ENCODE peak calls at places on chromosomes 3 and 15, in four cellular contexts. One of them, this sample, is unnamed. For H3K4me1, the result is how much of the 10 kb centered on the place peaks cover.

GRCh38 chr3:195065864-195066185 is 205.1 kb downstream of the XXYLT1 start:
- DNase-seq in uterus: no peak
- DNase-seq in GM23248: no peak
- DNase-seq in prostate gland: no peak
- DNase-seq in this sample: no peak

GRCh38 chr3:185750015-185750414 is 74.8 kb downstream of the IGF2BP2 start:
- DNase-seq in prostate gland: no peak
- DNase-seq in GM23248: no peak
- DNase-seq in uterus: no peak
- DNase-seq in this sample: no peak

GRCh38 chr15:53625962-53626845 is 133.3 kb downstream of the WDR72 start:
- DNase-seq in prostate gland: no peak
- DNase-seq in GM23248: no peak
- DNase-seq in uterus: no peak
- DNase-seq in this sample: no peak

GRCh38 chr3:184366619-184367321 is 5.3 kb downstream of the POLR2H start:
- DNase-seq in GM23248: peak
- DNase-seq in prostate gland: no peak
- DNase-seq in uterus: no peak
- DNase-seq in this sample: no peak

GRCh38 chr3:53269888-53270880 is 14.4 kb upstream of the TKT start:
- DNase-seq in prostate gland: peak
- DNase-seq in GM23248: peak
- DNase-seq in uterus: peak
- DNase-seq in this sample: peak

GRCh38 chr15:41794081-41794480 is 19.8 kb downstream of the MAPKBP1 start:
- DNase-seq in GM23248: peak
- DNase-seq in prostate gland: no peak
- DNase-seq in uterus: no peak
- DNase-seq in this sample: no peak

GRCh38 chr3:150544726-150545125 is 1.6 kb downstream of the SERP1 start:
- DNase-seq in GM23248: peak
- DNase-seq in uterus: no peak
- DNase-seq in prostate gland: no peak
- DNase-seq in this sample: no peak

GRCh38 chr3:100042577-100042981 is 71.7 kb downstream of the FILIP1L start:
- DNase-seq in uterus: no peak
- DNase-seq in prostate gland: no peak
- DNase-seq in GM23248: peak
- DNase-seq in this sample: no peak

GRCh38 chr3:72347819-72348319 is 500.4 kb downstream of the SHQ1 start:
- DNase-seq in GM23248: peak
- DNase-seq in prostate gland: peak
- DNase-seq in uterus: peak
- DNase-seq in this sample: peak

GRCh38 chr3:115363071-115363470 is 216.0 kb upstream of the ZBTB20 start:
- DNase-seq in prostate gland: no peak
- DNase-seq in uterus: no peak
- DNase-seq in GM23248: peak
- DNase-seq in this sample: no peak

GRCh38 chr3:156181509-156181908 is 61.1 kb downstream of the KCNAB1 start:
- DNase-seq in prostate gland: no peak
- DNase-seq in GM23248: peak
- DNase-seq in uterus: no peak
- DNase-seq in this sample: no peak

GRCh38 chr3:189340680-189341460 is 169.1 kb downstream of the TPRG1 start:
- DNase-seq in GM23248: no peak
- DNase-seq in uterus: no peak
- DNase-seq in prostate gland: no peak
- DNase-seq in this sample: no peak

GRCh38 chr3:178320481-178321352 is 215.5 kb upstream of the KCNMB2 start:
- DNase-seq in uterus: no peak
- DNase-seq in GM23248: peak
- DNase-seq in prostate gland: no peak
- DNase-seq in this sample: peak

GRCh38 chr15:78216276-78217229 is 17.8 kb downstream of the ACSBG1 start:
- DNase-seq in GM23248: peak
- DNase-seq in uterus: no peak
- DNase-seq in prostate gland: peak
- DNase-seq in this sample: peak

GRCh38 chr3:37941608-37942540 is 48.7 kb upstream of the VILL start:
- DNase-seq in uterus: no peak
- DNase-seq in GM23248: no peak
- DNase-seq in prostate gland: no peak
- DNase-seq in this sample: no peak

GRCh38 chr3:132006605-132007204 is 28.1 kb downstream of the CPNE4 start:
- DNase-seq in prostate gland: no peak
- DNase-seq in GM23248: peak
- DNase-seq in uterus: no peak
- DNase-seq in this sample: no peak

GRCh38 chr3:155604126-155604525 is 140.7 kb downstream of the PLCH1 start:
- DNase-seq in GM23248: peak
- DNase-seq in prostate gland: no peak
- DNase-seq in uterus: no peak
- DNase-seq in this sample: no peak

GRCh38 chr3:104598848-104599501 is 767.7 kb upstream of the ALCAM start:
- DNase-seq in GM23248: no peak
- DNase-seq in uterus: no peak
- DNase-seq in prostate gland: peak
- DNase-seq in this sample: no peak

GRCh38 chr3:21226086-21226485 is 524.9 kb downstream of the ZNF385D start:
- DNase-seq in GM23248: no peak
- DNase-seq in prostate gland: no peak
- DNase-seq in uterus: no peak
- DNase-seq in this sample: no peak

GRCh38 chr3:105431171-105431570 is 64.5 kb downstream of the ALCAM start:
- DNase-seq in prostate gland: no peak
- DNase-seq in uterus: no peak
- DNase-seq in GM23248: peak
- DNase-seq in this sample: no peak

GRCh38 chr3:51686512-51687215 is 15.6 kb downstream of the TEX264 start:
- DNase-seq in uterus: no peak
- DNase-seq in GM23248: peak
- DNase-seq in prostate gland: no peak
- DNase-seq in this sample: no peak

GRCh38 chr15:81752149-81752942 is 293.5 kb downstream of the MEX3B start:
- DNase-seq in prostate gland: peak
- DNase-seq in GM23248: peak
- DNase-seq in uterus: peak
- DNase-seq in this sample: peak

GRCh38 chr3:48016336-48016973 is at the start of gene MAP4:
- DNase-seq in uterus: no peak
- DNase-seq in prostate gland: no peak
- DNase-seq in GM23248: peak
- DNase-seq in this sample: no peak

GRCh38 chr3:74646094-74646493 is 31.6 kb upstream of the CNTN3 start:
- DNase-seq in GM23248: no peak
- DNase-seq in prostate gland: no peak
- DNase-seq in uterus: no peak
- DNase-seq in this sample: no peak

GRCh38 chr3:12284591-12284990 is 4.3 kb upstream of the PPARG start:
- DNase-seq in prostate gland: no peak
- DNase-seq in GM23248: no peak
- DNase-seq in uterus: no peak
- DNase-seq in this sample: no peak

GRCh38 chr15:67127925-67128324 is 62.5 kb downstream of the SMAD3 start:
- DNase-seq in GM23248: peak
- DNase-seq in prostate gland: no peak
- DNase-seq in uterus: peak
- DNase-seq in this sample: no peak

GRCh38 chr15:66714543-66714981 is 12.5 kb downstream of the SMAD6 start:
- DNase-seq in GM23248: peak
- DNase-seq in prostate gland: no peak
- DNase-seq in uterus: no peak
- DNase-seq in this sample: no peak

DNA sequence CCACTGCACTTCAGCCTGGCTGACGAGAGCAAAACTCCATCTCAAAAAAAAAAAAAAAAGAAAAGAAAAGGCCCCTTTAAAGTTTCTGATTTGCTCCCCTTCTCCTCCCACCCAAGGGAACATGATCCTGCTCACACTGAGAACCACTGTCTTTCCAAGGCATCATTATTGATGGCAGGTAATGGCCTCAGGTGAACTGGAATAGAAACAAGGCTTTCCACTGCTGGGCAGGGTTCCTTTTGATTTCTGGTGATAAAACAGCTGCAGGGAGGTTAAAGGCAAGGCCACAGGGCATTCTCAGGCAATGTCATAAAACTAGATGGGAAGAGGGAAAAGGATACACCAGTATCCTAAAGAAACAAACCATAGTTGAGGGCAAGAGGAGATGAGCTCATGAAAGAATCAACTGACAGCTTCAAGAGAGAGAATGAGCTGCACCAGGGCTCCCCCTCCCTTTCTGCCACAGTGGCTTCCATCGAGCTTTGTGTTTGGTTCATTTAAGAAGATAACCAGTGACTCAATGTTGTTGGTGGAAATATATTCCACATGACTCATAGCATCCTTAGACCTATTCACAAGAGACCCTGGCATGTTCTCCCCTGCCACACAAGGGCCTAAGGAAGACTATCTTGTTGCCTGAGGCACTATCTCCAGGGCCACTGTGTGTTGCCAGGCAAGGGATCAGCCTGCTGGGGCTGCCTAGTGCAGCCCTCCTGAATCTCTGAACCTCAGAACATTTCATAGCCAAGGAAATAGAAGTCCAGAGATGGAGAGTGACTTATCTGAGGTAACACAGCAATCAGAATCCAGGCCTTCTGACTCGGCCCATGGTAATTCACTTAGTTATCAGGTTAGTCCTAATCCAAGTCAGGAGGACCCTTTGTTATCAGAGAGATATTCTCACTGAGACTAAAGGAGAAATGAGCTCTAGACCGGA is 86.5 kb downstream of the WDR76 start:
- DNase-seq in uterus: peak
- DNase-seq in prostate gland: no peak
- DNase-seq in GM23248: peak
- DNase-seq in this sample: peak
- H3K4me1 ChIP-seq in uterus: under half
- H3K4me1 ChIP-seq in prostate gland: under half
- H3K4me1 ChIP-seq in GM23248: under half
- H3K4me1 ChIP-seq in this sample: under half

GRCh38 chr15:40336129-40337122 is 4.3 kb downstream of the CCDC9B start:
- DNase-seq in prostate gland: no peak
- DNase-seq in uterus: no peak
- DNase-seq in GM23248: no peak
- DNase-seq in this sample: no peak
- H3K4me1 ChIP-seq in prostate gland: under half
- H3K4me1 ChIP-seq in uterus: under half
- H3K4me1 ChIP-seq in GM23248: under half
- H3K4me1 ChIP-seq in this sample: under half

GRCh38 chr3:9397911-9398714 is 698 bp downstream of the SETD5 start:
- DNase-seq in uterus: peak
- DNase-seq in GM23248: peak
- DNase-seq in prostate gland: peak
- DNase-seq in this sample: peak

GRCh38 chr3:9399746-9400145 is 2.3 kb downstream of the SETD5 start:
- DNase-seq in GM23248: peak
- DNase-seq in prostate gland: peak
- DNase-seq in uterus: peak
- DNase-seq in this sample: peak

GRCh38 chr3:9397331-9397910 is at the start of gene SETD5:
- DNase-seq in GM23248: peak
- DNase-seq in uterus: peak
- DNase-seq in prostate gland: peak
- DNase-seq in this sample: peak

GRCh38 chr3:9400626-9401025 is 3.2 kb downstream of the SETD5 start:
- DNase-seq in GM23248: peak
- DNase-seq in prostate gland: no peak
- DNase-seq in uterus: no peak
- DNase-seq in this sample: no peak

DNA sequence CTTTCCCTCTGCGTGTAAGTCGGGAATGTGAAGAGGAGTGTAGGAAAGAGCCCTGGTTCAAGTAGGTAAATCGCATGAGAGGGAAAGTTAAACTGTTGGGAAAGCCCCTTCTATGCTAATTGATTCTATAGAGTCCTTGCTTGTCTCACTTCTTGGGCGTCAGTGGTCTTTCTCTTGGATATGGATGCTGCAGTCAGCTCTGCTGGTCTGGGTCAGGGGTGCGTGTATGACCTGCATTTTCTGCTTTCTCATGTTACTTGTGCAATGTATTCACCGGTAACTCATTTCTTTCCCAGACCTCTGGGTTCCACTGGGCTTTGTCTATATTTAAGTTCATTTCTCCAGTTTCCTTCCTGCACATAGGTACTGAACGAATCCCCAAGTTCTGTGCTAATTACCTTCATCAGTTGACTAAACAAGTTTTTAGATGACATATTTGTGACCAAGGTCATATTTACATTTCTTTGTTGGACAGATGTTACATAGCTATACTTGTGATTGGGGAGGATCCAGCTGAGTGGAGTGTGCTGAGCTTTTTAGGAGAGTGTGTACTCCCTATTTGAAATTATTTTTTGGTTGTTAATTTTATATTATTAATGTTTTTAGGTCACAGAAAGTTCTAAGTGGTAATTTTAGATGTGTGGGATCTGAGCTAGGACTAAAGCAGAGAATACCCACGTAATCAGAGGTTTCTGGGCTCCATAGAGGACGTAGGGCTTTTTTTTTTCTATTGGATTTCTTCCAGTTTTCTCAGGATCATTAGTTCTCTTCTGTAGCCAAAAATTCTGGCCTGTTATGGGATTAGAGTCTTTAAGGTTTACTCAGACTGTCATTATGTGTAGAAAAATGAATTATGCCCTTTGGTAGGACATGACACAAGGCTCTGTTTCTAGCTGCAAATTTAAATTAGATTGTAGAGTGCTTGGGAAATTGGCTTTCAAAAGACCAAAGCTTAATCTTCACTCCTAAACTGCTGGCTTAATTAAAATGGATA is 1.6 kb downstream of the SETD5 start:
- DNase-seq in prostate gland: peak
- DNase-seq in GM23248: peak
- DNase-seq in uterus: no peak
- DNase-seq in this sample: no peak
- H3K4me1 ChIP-seq in prostate gland: under half
- H3K4me1 ChIP-seq in GM23248: half or more
- H3K4me1 ChIP-seq in uterus: under half
- H3K4me1 ChIP-seq in this sample: under half

DNA sequence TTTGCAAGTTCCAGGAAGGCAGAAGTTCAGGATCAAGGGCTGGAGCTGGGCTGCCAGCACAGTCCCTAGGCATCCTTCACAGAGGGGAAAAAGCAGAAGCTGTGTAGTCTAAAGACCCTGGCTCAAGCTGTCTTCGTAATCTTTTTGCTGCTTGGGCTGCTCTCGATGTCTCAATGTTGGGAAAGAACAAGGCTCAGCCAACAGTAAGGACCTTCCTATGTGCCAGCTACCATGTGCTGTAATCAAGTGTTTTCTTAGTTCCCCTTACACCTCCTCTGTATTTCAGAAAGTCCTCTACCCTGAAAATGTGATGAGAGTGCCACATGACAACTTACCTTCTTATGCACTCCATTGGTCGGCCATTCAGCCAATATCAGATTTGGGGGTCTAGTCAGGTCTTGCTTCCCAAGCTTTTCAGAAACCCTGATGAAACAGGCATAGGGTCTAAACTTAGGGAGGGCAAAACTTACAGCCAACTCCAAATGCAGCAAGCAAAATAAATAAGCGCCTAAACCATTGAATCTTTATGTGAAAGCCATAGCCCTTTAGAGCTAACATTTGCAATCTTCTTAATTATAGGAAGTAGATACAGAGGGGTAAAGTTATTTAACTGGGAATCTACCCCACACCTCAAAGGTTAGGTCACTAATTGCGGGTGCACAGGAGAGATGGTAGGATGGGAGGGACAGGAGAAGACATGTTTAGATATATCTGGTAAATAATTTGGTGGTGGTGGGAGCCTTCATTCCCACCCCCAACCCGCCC is 1.2 kb upstream of the EDEM1 start:
- DNase-seq in uterus: no peak
- DNase-seq in prostate gland: no peak
- DNase-seq in GM23248: no peak
- DNase-seq in this sample: no peak
- H3K4me1 ChIP-seq in uterus: under half
- H3K4me1 ChIP-seq in prostate gland: under half
- H3K4me1 ChIP-seq in GM23248: under half
- H3K4me1 ChIP-seq in this sample: under half